ENCODE peak calls at places on chromosomes 5 and 9, in six cellular contexts. T is thyroid gland, Q is BJ, Z is stomach, M is lower lobe of right lung, C is A549. L is an unnamed sample.

GRCh38 chr5:59716029-59716428 is 177.5 kb downstream of the PDE4D start:
- DNase-seq in Q (no peak), C (no peak), M (no peak), Z (no peak), T (no peak), L (peak; percentile 16)

GRCh38 chr5:9927106-9927505 is 297.0 kb upstream of the TAS2R1 start:
- DNase-seq in T (peak; percentile 52), Z (no peak), C (no peak), M (no peak), Q (no peak), L (no peak)

GRCh38 chr5:172956936-172957335 is 2.3 kb upstream of the RPL26L1 start:
- DNase-seq in M (no peak), C (no peak), Z (no peak), Q (no peak), T (peak; percentile 15), L (no peak)

GRCh38 chr9:127353882-127354281 is 43.1 kb upstream of the SLC2A8 start:
- DNase-seq in Z (no peak), T (no peak), Q (no peak), C (no peak), M (no peak), L (no peak)

GRCh38 chr5:159050408-159051091 is 49.2 kb downstream of the EBF1 start:
- DNase-seq in Q (no peak), C (no peak), T (no peak), M (no peak), Z (no peak), L (peak; percentile 92)

GRCh38 chr5:141747646-141748229 is 65.7 kb upstream of the ARAP3 start:
- DNase-seq in Q (no peak), M (no peak), C (no peak), Z (no peak), T (no peak), L (no peak)

GRCh38 chr9:80954521-80954920 is 734.8 kb downstream of the TLE1 start:
- DNase-seq in C (no peak), Z (no peak), T (no peak), M (no peak), Q (no peak), L (no peak)

GRCh38 chr9:126503333-126504085 is 110.2 kb upstream of the LMX1B start:
- DNase-seq in M (peak; percentile 42), Z (no peak), C (no peak), Q (no peak), T (no peak), L (peak; percentile 62)

GRCh38 chr5:79932510-79933504 is 58.3 kb downstream of the MTX3 start:
- DNase-seq in Z (no peak), Q (no peak), M (no peak), T (no peak), C (no peak), L (peak; percentile 37)

DNA sequence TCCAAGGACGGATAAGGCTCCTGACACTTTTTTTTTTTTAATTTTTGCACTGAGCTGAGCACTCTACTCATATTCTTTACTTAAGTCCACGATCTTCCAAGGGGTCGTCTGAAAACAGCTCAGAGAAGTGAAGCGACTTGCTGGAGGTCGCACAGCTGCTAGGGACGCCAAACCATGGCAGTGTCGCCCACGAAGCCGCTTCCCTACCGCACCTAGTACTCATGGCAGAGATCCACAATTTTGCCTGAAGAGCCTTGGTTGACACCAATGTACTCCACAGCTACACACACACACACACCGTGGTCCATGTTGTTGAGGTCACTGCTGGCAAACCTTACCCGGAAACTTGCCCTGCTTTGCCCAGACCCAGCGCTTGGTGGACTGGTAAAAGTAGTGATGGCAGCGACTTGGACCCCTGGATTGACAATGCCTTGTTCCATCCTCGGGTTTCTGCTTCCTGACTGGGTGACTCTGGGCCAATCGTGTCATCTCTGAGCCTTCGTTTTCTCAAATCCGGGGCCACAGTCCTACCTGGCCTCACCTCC is 519 bp upstream of the SLIT3 start:
- DNase-seq in C (no peak), Q (no peak), M (no peak), Z (no peak), T (peak; percentile 67), L (no peak)
- H3K4me3 ChIP-seq in C (peak overlapping the region; percentile 76), Q (peak overlapping the region; percentile 26), M (peak overlapping the region; percentile 55), Z (peak overlapping the region; percentile 55), T (peak overlapping the region; percentile 64), L (peak overlapping the region; percentile 40)

DNA sequence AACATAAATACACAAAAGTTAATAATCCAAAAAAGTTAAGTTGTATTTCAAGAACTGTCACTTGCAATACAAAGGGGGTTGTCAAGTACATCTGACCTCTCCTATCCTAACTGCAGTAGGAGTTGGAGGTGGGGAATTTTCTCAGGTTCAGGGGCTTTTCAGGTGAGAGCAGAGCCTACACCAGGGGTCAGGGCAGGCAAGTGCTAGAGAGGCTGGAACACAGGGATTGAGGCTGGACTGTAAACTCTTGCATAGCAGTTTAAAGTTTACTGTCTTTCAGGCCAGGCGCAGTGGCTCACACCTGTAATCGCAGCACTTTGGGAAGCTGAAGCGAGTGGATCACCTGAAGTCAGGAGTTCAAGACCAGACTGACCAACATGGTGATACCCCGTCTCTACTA is 25.4 kb upstream of the RASGRF2 start:
- DNase-seq in T (no peak), Z (no peak), M (no peak), C (no peak), Q (no peak), L (no peak)
- TF ChIP-seq CTCF in T (no peak), Z (no peak), M (no peak), C (no peak), Q (no peak), L (no peak)

GRCh38 chr5:1444361-1445189 is 665 bp downstream of the SLC6A3 start:
- DNase-seq in C (no peak), M (no peak), Z (peak; percentile 14), Q (no peak), T (no peak), L (no peak)

GRCh38 chr5:1445313-1445894 is at the start of gene SLC6A3:
- DNase-seq in T (peak; percentile 73), Z (peak; percentile 27), C (no peak), M (no peak), Q (no peak), L (no peak)

GRCh38 chr5:1446602-1447343 is 1.5 kb upstream of the SLC6A3 start:
- DNase-seq in T (no peak), Q (no peak), Z (peak; percentile 8), C (no peak), M (no peak), L (no peak)

GRCh38 chr5:1447772-1448361 is 2.6 kb upstream of the SLC6A3 start:
- DNase-seq in T (no peak), Z (peak; percentile 8), Q (no peak), M (no peak), C (no peak), L (no peak)

DNA sequence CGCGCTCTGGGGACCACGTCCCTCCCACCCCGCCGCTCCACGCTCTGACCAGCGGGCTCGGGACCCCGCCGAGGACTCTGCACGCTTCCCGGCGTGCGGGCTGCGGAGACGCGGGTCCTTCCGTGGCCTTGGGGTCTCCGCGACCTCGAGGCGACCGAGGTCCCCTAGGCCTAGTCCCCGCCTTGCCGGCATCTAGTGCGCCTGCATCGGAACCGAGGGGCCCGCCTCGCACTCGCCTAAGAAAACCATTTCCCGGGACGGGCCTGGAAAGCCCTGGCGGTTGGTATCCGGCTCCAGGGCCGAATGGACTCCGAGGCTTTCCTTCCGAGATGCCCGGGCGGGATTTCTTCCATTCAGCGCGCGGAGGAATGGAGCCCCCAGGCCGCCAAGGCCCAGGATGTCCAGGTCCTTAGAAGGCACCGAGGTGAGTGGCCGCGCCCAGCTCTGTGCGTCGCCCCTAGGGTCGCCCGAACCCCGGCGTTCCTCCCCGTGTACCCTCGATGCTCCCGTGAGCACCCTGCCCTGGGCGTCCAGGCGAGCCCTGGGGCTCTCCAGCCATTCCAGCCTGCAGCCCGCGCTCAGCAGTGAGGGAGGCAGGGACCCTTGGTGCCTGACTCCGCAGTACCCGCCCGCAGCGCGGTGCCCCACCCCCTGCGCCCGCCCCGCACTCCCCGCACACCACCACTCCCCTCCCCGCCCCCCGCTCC is 808 bp upstream of the SLC6A3 start:
- DNase-seq in C (no peak), Z (peak; percentile 17), T (no peak), M (no peak), Q (no peak), L (no peak)
- H3K4me3 ChIP-seq in C (peak overlapping the region; percentile 22), Z (peak overlapping the region; percentile 43), T (no peak overlapping the region), M (no peak overlapping the region), Q (no peak overlapping the region), L (no peak overlapping the region)

GRCh38 chr5:75331095-75332090 is 5.6 kb upstream of the HMGCR start:
- DNase-seq in T (no peak), Z (no peak), M (no peak), C (no peak), Q (no peak), L (no peak)
- TF ChIP-seq CTCF in T (no peak), Z (no peak), M (no peak), C (no peak), Q (no peak), L (no peak)

GRCh38 chr5:73451218-73452130 is 2.9 kb upstream of the FOXD1 start:
- DNase-seq in Q (no peak), Z (peak; percentile 69), M (peak; percentile 72), C (no peak), T (peak; percentile 58), L (peak; percentile 32)
- H3K4me3 ChIP-seq in Q (peak overlapping the region; percentile 49), Z (peak overlapping the region; percentile 38), M (no peak overlapping the region), C (peak overlapping the region; percentile 50), T (no peak overlapping the region), L (peak overlapping the region; percentile 1)

DNA sequence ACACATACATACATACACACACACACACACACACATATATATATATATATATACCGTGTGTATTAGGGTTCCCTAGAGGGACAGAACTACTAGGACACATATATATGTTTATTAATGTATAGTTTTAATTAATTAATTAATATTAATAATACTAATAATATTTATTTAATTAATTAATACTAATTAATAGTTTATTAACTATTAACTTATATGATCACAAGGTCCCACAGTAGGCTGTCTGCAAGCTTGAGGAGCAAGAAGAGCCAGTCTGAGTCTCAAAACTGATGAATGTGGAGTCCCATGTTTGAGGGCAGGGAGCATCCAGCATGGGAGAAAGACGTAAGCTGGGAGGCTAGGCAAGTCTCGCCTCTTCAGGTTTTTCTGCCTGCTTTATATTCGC is 398.0 kb upstream of the KIF2A start:
- DNase-seq in Z (no peak), C (no peak), M (no peak), T (no peak), Q (no peak), L (no peak)
- TF ChIP-seq CTCF in Z (no peak), C (no peak), M (no peak), T (no peak), Q (no peak), L (no peak)